ENCODE peak calls at places on chromosomes 16 and 17, in five cellular contexts. T is NCI-H748 treated with DMSO at 0.1 percent for 48 hours; Y is aorta; P is NCI-H1105 treated with DMSO at 0.1 percent for 48 hours; Z is activated naive CD8-positive, alpha-beta T cell treated with anti-CD3 and anti-CD28 coated beads for 36 hours. R is an unnamed sample.

GRCh38 chr16:57700801-57701551 is 6.4 kb downstream of the DRC7 start:
- DNase-seq in T (no peak), Y (peak), P (no peak), Z (no peak), R (no peak)

GRCh38 chr16:23145608-23146007 is 3.6 kb downstream of the USP31 start:
- DNase-seq in T (no peak), Y (no peak), P (no peak), Z (no peak), R (peak)

GRCh38 chr16:1152651-1153259 is at the start of gene CACNA1H:
- DNase-seq in T (no peak), Y (no peak), P (no peak), Z (peak), R (no peak)

GRCh38 chr16:66130296-66130910 is 236.1 kb upstream of the CDH5 start:
- DNase-seq in T (no peak), Y (no peak), P (no peak), Z (no peak), R (no peak)

GRCh38 chr17:6749519-6749918 is 6.3 kb upstream of the XAF1 start:
- DNase-seq in T (no peak), Y (no peak), P (no peak), Z (no peak), R (peak)

GRCh38 chr17:73947281-73947975 is 256.1 kb upstream of the RPL38 start:
- DNase-seq in T (no peak), Y (no peak), P (no peak), Z (no peak), R (no peak)

GRCh38 chr17:82414548-82415281 is 3.4 kb upstream of the HEXD start:
- DNase-seq in T (peak), Y (peak), P (no peak), Z (peak), R (peak)

GRCh38 chr16:48041861-48042435 is 113.8 kb downstream of the ABCC12 start:
- DNase-seq in T (no peak), Y (no peak), P (peak), Z (no peak), R (peak)

GRCh38 chr16:55809386-55809785 is 23.5 kb downstream of the CES1 start:
- DNase-seq in T (no peak), Y (no peak), P (no peak), Z (no peak), R (no peak)

GRCh38 chr17:59756236-59756818 is 48.9 kb downstream of the VMP1 start:
- DNase-seq in T (no peak), Y (no peak), P (no peak), Z (no peak), R (peak)

GRCh38 chr17:46770818-46771600 is 47.5 kb downstream of the WNT3 start:
- DNase-seq in T (no peak), Y (no peak), P (no peak), Z (peak), R (peak)

GRCh38 chr17:78399693-78400144 is 21.3 kb downstream of the PGS1 start:
- DNase-seq in T (no peak), Y (no peak), P (no peak), Z (no peak), R (peak)

GRCh38 chr16:28297784-28298510 is 5.6 kb downstream of the SBK1 start:
- DNase-seq in T (no peak), Y (no peak), P (no peak), Z (no peak), R (no peak)

GRCh38 chr16:48003226-48003907 is 152.4 kb downstream of the ABCC12 start:
- DNase-seq in T (no peak), Y (no peak), P (no peak), Z (no peak), R (peak)

GRCh38 chr16:25012525-25012991 is 2.6 kb downstream of the ARHGAP17 start:
- DNase-seq in T (no peak), Y (no peak), P (no peak), Z (no peak), R (peak)

GRCh38 chr16:71542377-71542776 is 16.2 kb downstream of the CHST4 start:
- DNase-seq in T (peak), Y (peak), P (no peak), Z (peak), R (peak)

GRCh38 chr17:60163108-60163784 is 13.5 kb downstream of the CA4 start:
- DNase-seq in T (no peak), Y (no peak), P (no peak), Z (no peak), R (no peak)

GRCh38 chr17:2085648-2085949 is 30.7 kb downstream of the HIC1 start:
- DNase-seq in T (no peak), Y (no peak), P (no peak), Z (no peak), R (no peak)

R was measured in epithelial cell of esophagus.